ENCODE peak calls at places on chromosomes 5 and 9, in nine cellular contexts. W is tibial nerve, G is heart right ventricle, J is adipocyte, K is aorta, R is fibroblast of lung, V is HCT116, X is heart left ventricle, L is GM23248. P is an unnamed sample. For H3K4me1, the result is how much of the 10 kb centered on the place peaks cover.

GRCh38 chr5:33788922-33789321 is 102.9 kb downstream of the ADAMTS12 start:
- DNase-seq in W (no peak), X (no peak), K (no peak), J (peak), V (no peak), R (peak), L (peak), G (no peak), P (no peak)

GRCh38 chr5:53503819-53504218 is 23.4 kb downstream of the FST start:
- DNase-seq in R (no peak), G (no peak), W (no peak), V (no peak), J (no peak), L (peak), K (no peak), X (no peak), P (no peak)

GRCh38 chr9:78882501-78882900 is 585.6 kb downstream of the PSAT1 start:
- DNase-seq in R (no peak), G (no peak), K (no peak), L (no peak), V (no peak), X (no peak), W (no peak), J (no peak), P (no peak)

GRCh38 chr5:5291357-5291756 is 131.1 kb upstream of the ICE1 start:
- DNase-seq in R (peak), L (no peak), K (no peak), X (peak), J (no peak), V (no peak), W (no peak), G (peak), P (no peak)

GRCh38 chr9:35813434-35814105 is 1.3 kb downstream of the HINT2 start:
- DNase-seq in K (no peak), V (peak), R (peak), J (peak), L (peak), W (no peak), G (no peak), X (no peak), P (no peak)

GRCh38 chr5:57805732-57806131 is 323.1 kb upstream of the ACTBL2 start:
- DNase-seq in J (no peak), R (peak), V (no peak), L (peak), K (no peak), G (no peak), X (no peak), W (no peak), P (no peak)

GRCh38 chr5:73792687-73793320 is 166.8 kb downstream of the ARHGEF28 start:
- DNase-seq in W (peak), K (peak), J (peak), R (peak), L (peak), X (peak), G (peak), V (peak), P (peak)

GRCh38 chr9:121598167-121599000 is 53.0 kb upstream of the DAB2IP start:
- DNase-seq in X (peak), G (peak), K (peak), W (no peak), L (peak), V (peak), J (peak), R (peak), P (peak)

GRCh38 chr9:135029434-135029833 is 58.0 kb upstream of the OLFM1 start:
- DNase-seq in X (no peak), L (no peak), G (no peak), R (no peak), W (no peak), J (no peak), V (no peak), K (no peak), P (no peak)

GRCh38 chr5:179187229-179187678 is 127.1 kb downstream of the ZNF354C start:
- DNase-seq in W (no peak), V (no peak), L (no peak), X (no peak), R (no peak), J (no peak), G (no peak), K (peak), P (no peak)

GRCh38 chr5:136034492-136034891 is 5.7 kb downstream of the TGFBI start:
- DNase-seq in G (no peak), V (no peak), X (no peak), W (no peak), K (no peak), R (no peak), J (no peak), L (no peak), P (no peak)

GRCh38 chr5:133824661-133825254 is 143.7 kb downstream of the C5orf15 start:
- DNase-seq in W (no peak), J (no peak), X (no peak), V (no peak), R (no peak), G (no peak), L (no peak), K (peak), P (no peak)

GRCh38 chr9:87521834-87522233 is 24.2 kb downstream of the DAPK1 start:
- DNase-seq in X (no peak), W (no peak), J (no peak), K (no peak), L (no peak), R (no peak), V (no peak), G (no peak), P (no peak)

GRCh38 chr9:87524061-87524460 is 26.4 kb downstream of the DAPK1 start:
- DNase-seq in L (no peak), R (no peak), W (no peak), V (no peak), J (no peak), G (no peak), K (no peak), X (no peak), P (no peak)

GRCh38 chr9:87528969-87529368 is 31.3 kb downstream of the DAPK1 start:
- DNase-seq in L (no peak), J (no peak), X (no peak), V (no peak), G (no peak), R (no peak), W (no peak), K (no peak), P (no peak)

GRCh38 chr9:87527211-87527916 is 29.7 kb downstream of the DAPK1 start:
- DNase-seq in J (no peak), L (no peak), R (no peak), X (no peak), K (no peak), G (no peak), V (no peak), W (no peak), P (no peak)

GRCh38 chr9:87525546-87526303 is 28.1 kb downstream of the DAPK1 start:
- DNase-seq in J (no peak), K (no peak), V (no peak), W (no peak), X (no peak), R (no peak), L (no peak), G (no peak), P (no peak)
- H3K4me1 ChIP-seq in J (under half), K (under half), V (under half), W (under half), X (under half), R (under half), L (under half), G (under half), P (under half)

GRCh38 chr5:151020304-151021031 is at the start of gene GPX3:
- DNase-seq in L (peak), R (peak), W (peak), J (peak), K (peak), G (peak), V (no peak), X (peak), P (peak)
- H3K4me1 ChIP-seq in L (under half), R (under half), W (half or more), J (half or more), K (under half), G (under half), V (under half), X (half or more), P (half or more)

DNA sequence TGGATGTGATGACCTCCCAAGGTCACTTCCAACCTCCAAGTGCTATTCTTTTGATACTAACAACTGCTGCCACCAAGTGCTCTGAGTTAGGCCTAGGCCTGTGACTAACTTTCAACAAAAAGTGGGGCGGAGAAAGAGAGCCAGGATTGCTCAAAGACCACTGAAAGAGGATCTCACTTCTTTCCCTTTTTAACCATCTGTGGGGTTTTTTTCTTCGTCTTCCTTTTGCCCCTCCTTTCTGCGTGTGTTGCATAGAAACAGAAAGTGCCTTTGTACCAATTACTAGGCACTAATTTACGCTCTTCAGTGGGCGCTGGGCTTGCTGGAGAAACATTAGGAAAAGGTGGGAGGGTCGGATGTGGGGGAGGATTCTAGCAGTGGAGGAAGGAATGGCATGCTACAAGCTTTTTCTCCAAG is 8.0 kb downstream of the KLF9 start:
- DNase-seq in K (no peak), W (no peak), X (no peak), L (peak), G (no peak), R (peak), J (no peak), V (no peak), P (no peak)
- H3K4me1 ChIP-seq in K (under half), W (half or more), X (half or more), L (half or more), G (under half), R (under half), J (half or more), V (under half), P (half or more)

DNA sequence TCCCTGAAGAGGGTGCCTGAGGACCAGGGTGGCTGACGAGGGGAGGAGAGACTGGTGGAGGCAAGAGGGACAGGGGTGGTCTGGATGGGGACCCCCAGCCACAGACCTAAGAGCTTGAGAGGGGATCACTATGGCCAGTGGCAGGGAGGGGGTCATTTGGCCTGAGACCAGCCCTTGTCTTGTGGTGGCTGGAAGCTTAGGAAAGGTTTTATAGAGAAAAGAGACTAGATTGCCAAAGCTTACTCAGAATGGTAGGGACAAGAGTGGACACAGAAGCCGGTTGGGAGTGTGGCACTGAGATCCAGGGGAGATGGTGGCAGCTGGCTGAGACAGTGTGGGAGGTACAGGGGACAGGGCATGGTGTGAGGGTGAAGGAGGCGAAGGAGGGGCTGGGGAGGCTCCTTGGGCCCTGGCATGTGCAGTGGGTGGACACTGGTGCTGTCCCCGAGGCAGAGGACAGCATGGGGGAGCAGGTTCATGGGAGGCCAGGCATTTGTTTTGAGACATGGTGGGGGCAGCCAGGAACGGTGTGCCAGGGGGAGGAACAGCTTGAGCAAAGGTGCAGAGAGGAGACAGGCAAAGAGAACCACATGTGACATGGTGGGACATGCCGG is 123.0 kb downstream of the C9orf50 start:
- DNase-seq in R (no peak), K (no peak), V (no peak), W (no peak), X (peak), G (no peak), J (peak), L (peak), P (no peak)
- H3K4me1 ChIP-seq in R (under half), K (under half), V (half or more), W (half or more), X (half or more), G (under half), J (under half), L (under half), P (half or more)

P was measured in left ventricle myocardium inferior.